ENCODE peak calls at places on chromosomes 6 and 20, in nine cellular contexts. W, V, K, C, O, G, B, Z and X are unnamed samples.

GRCh38 chr20:21099653-21100589 is 6.2 kb downstream of the LINC00237 start:
- DNase-seq in W (peak), V (peak), K (no peak), C (peak), O (no peak), G (no peak), B (no peak), Z (no peak), X (peak)

GRCh38 chr20:11970243-11970836 is 52.6 kb downstream of the BTBD3 start:
- DNase-seq in W (no peak), V (no peak), K (no peak), C (no peak), O (no peak), G (no peak), B (no peak), Z (no peak), X (no peak)

GRCh38 chr20:19565721-19566120 is 192.3 kb upstream of the RIN2 start:
- DNase-seq in W (no peak), V (no peak), K (no peak), C (no peak), O (no peak), G (no peak), B (no peak), Z (no peak), X (no peak)

GRCh38 chr6:126959765-126960164 is 158.7 kb upstream of the RSPO3 start:
- DNase-seq in W (no peak), V (no peak), K (no peak), C (no peak), O (no peak), G (no peak), B (no peak), Z (no peak), X (no peak)

GRCh38 chr20:49635171-49635570 is 67.2 kb upstream of the PTGIS start:
- DNase-seq in W (no peak), V (no peak), K (no peak), C (no peak), O (peak), G (no peak), B (no peak), Z (no peak), X (no peak)

GRCh38 chr6:126696921-126697693 is 357.2 kb downstream of the CENPW start:
- DNase-seq in W (no peak), V (no peak), K (no peak), C (no peak), O (no peak), G (no peak), B (no peak), Z (no peak), X (no peak)

GRCh38 chr6:16524380-16524707 is 236.9 kb downstream of the ATXN1 start:
- DNase-seq in W (no peak), V (no peak), K (no peak), C (no peak), O (no peak), G (no peak), B (no peak), Z (no peak), X (no peak)

GRCh38 chr6:8556370-8557018 is 121.1 kb upstream of the SLC35B3 start:
- DNase-seq in W (no peak), V (no peak), K (no peak), C (no peak), O (no peak), G (peak), B (no peak), Z (no peak), X (no peak)

GRCh38 chr6:148867851-148868250 is 121.0 kb downstream of the UST start:
- DNase-seq in W (no peak), V (no peak), K (no peak), C (no peak), O (no peak), G (no peak), B (no peak), Z (no peak), X (no peak)

GRCh38 chr6:120558294-120558693 is 776.0 kb downstream of the TBC1D32 start:
- DNase-seq in W (no peak), V (no peak), K (no peak), C (no peak), O (no peak), G (no peak), B (no peak), Z (no peak), X (no peak)

GRCh38 chr6:138560130-138560850 is 61.0 kb upstream of the NHSL1 start:
- DNase-seq in W (no peak), V (no peak), K (no peak), C (no peak), O (no peak), G (no peak), B (no peak), Z (no peak), X (no peak)

GRCh38 chr20:41196653-41197225 is 59.4 kb downstream of the PLCG1 start:
- DNase-seq in W (no peak), V (no peak), K (no peak), C (no peak), O (no peak), G (no peak), B (no peak), Z (no peak), X (no peak)

GRCh38 chr20:62595491-62595890 is 46.8 kb upstream of the SLCO4A1 start:
- DNase-seq in W (no peak), V (no peak), K (peak), C (no peak), O (peak), G (peak), B (no peak), Z (no peak), X (peak)

GRCh38 chr6:45421700-45422540 is 44.2 kb upstream of the SUPT3H start:
- DNase-seq in W (peak), V (peak), K (peak), C (peak), O (peak), G (peak), B (peak), Z (no peak), X (peak)

GRCh38 chr20:63863798-63864544 is 1.1 kb upstream of the TPD52L2 start:
- DNase-seq in W (peak), V (peak), K (no peak), C (peak), O (peak), G (peak), B (peak), Z (peak), X (peak)